ENCODE peak calls at places on chromosomes 16 and 17, in seven cellular contexts. Z is activated CD4-positive, alpha-beta T cell treated with anti-CD3 and anti-CD28 coated beads for 4 hours; A is kidney tubule cell; V is GM12865; H is hypothalamus; I is COLO829; X is GM04503. G is an unnamed sample.

GRCh38 chr16:73735018-73735417 is 561.6 kb upstream of the PSMD7 start:
- DNase-seq in I (no peak), X (peak; percentile 2), A (peak; percentile 88), V (peak; percentile 48), H (no peak), Z (no peak), G (no peak)

GRCh38 chr17:74213897-74214386 is 571 bp downstream of the TTYH2 start:
- DNase-seq in H (peak; percentile 38), A (no peak), X (no peak), Z (no peak), I (no peak), V (no peak), G (no peak)

GRCh38 chr17:16304832-16305231 is 48.4 kb downstream of the CENPV start:
- DNase-seq in H (no peak), V (peak; percentile 40), Z (peak; percentile 12), A (peak; percentile 17), X (no peak), I (no peak), G (no peak)

GRCh38 chr17:36611345-36612072 is 10.1 kb downstream of the MRM1 start:
- DNase-seq in H (no peak), V (no peak), I (no peak), A (peak; percentile 35), Z (no peak), X (no peak), G (no peak)

GRCh38 chr17:28471531-28472342 is 1.7 kb upstream of the SLC13A2 start:
- DNase-seq in H (no peak), I (no peak), Z (no peak), X (no peak), V (no peak), A (peak; percentile 41), G (no peak)

GRCh38 chr17:29740017-29740416 is 117.3 kb upstream of the CORO6 start:
- DNase-seq in V (no peak), H (no peak), X (no peak), Z (no peak), A (no peak), I (no peak), G (no peak)

GRCh38 chr16:30139895-30140481 is 17.0 kb upstream of the MAPK3 start:
- DNase-seq in H (no peak), A (no peak), Z (no peak), I (no peak), V (no peak), X (no peak), G (no peak)

GRCh38 chr17:72580321-72581127 is 459.7 kb downstream of the SOX9 start:
- DNase-seq in I (no peak), Z (no peak), V (no peak), A (peak; percentile 79), H (peak; percentile 17), X (no peak), G (no peak)

GRCh38 chr17:81112461-81112860 is 52.8 kb upstream of the PVALEF start:
- DNase-seq in A (no peak), X (no peak), I (no peak), H (no peak), Z (no peak), V (no peak), G (no peak)

GRCh38 chr16:983044-984030 is 1.8 kb downstream of the SOX8 start:
- DNase-seq in V (no peak), H (peak; percentile 47), A (no peak), Z (no peak), I (no peak), X (no peak), G (no peak)

GRCh38 chr16:29877266-29877961 is 14.4 kb upstream of the CDIPT start:
- DNase-seq in X (no peak), Z (peak; percentile 34), H (no peak), I (peak; percentile 35), A (peak; percentile 60), V (peak; percentile 76), G (no peak)

GRCh38 chr16:6672507-6672906 is 660.1 kb upstream of the RBFOX1 start:
- DNase-seq in X (no peak), A (no peak), I (no peak), Z (no peak), V (no peak), H (no peak), G (no peak)

GRCh38 chr17:40122466-40122943 is 734 bp downstream of the MSL1 start:
- DNase-seq in V (peak; percentile 74), I (no peak), X (no peak), Z (no peak), A (peak; percentile 54), H (peak; percentile 37), G (no peak)

GRCh38 chr16:85195884-85196816 is 83.9 kb upstream of the CIBAR2 start:
- DNase-seq in V (no peak), I (no peak), A (no peak), X (no peak), Z (no peak), H (no peak), G (no peak)

GRCh38 chr16:30473231-30474061 is 904 bp downstream of the ITGAL start:
- DNase-seq in I (no peak), V (peak; percentile 64), X (no peak), Z (peak; percentile 48), H (no peak), A (no peak), G (peak; percentile 63)

GRCh38 chr17:40329981-40330794 is 21.2 kb downstream of the RARA start:
- DNase-seq in A (no peak), V (no peak), H (no peak), I (no peak), X (no peak), Z (no peak), G (peak; percentile 21)

GRCh38 chr16:89736554-89736953 is 15.2 kb downstream of the ZNF276 start:
- DNase-seq in Z (no peak), X (no peak), I (no peak), H (no peak), V (no peak), A (no peak), G (no peak)

GRCh38 chr16:17205279-17206139 is 265.3 kb downstream of the XYLT1 start:
- DNase-seq in Z (no peak), V (no peak), X (peak; percentile 47), H (no peak), I (no peak), A (no peak), G (no peak)

GRCh38 chr16:10750793-10751192 is 7.2 kb downstream of the NUBP1 start:
- DNase-seq in X (no peak), H (no peak), I (no peak), V (no peak), A (no peak), Z (no peak), G (no peak)

GRCh38 chr16:89315791-89316581 is 98.5 kb downstream of the ZNF778 start:
- DNase-seq in Z (peak; percentile 71), H (no peak), I (peak; percentile 52), V (peak; percentile 79), A (peak; percentile 91), X (peak; percentile 42), G (peak; percentile 68)

GRCh38 chr17:58250344-58251011 is 12.1 kb downstream of the LPO start:
- DNase-seq in A (no peak), Z (no peak), V (no peak), I (peak; percentile 22), X (no peak), H (no peak), G (no peak)

GRCh38 chr16:67926181-67926742 is 5.4 kb downstream of the CTRL start:
- DNase-seq in A (no peak), H (no peak), Z (no peak), I (no peak), V (no peak), X (no peak), G (no peak)

GRCh38 chr17:21397341-21398050 is 21.3 kb downstream of the KCNJ12 start:
- DNase-seq in V (no peak), Z (no peak), A (no peak), I (no peak), H (no peak), X (peak; percentile 53), G (no peak)

GRCh38 chr16:77739493-77739892 is 17.2 kb downstream of the NUDT7 start:
- DNase-seq in I (no peak), X (no peak), V (no peak), H (no peak), Z (no peak), A (peak; percentile 3), G (no peak)

GRCh38 chr17:80940171-80941123 is 51.2 kb upstream of the CHMP6 start:
- DNase-seq in A (no peak), I (no peak), Z (no peak), H (no peak), X (no peak), V (no peak), G (no peak)

GRCh38 chr17:1920948-1921351 is 91.1 kb downstream of the RPA1 start:
- DNase-seq in A (no peak), V (no peak), X (no peak), Z (no peak), I (no peak), H (peak; percentile 46), G (no peak)

GRCh38 chr17:418421-418751 is 65.8 kb upstream of the RPH3AL start:
- DNase-seq in Z (no peak), H (no peak), A (no peak), V (no peak), I (no peak), X (no peak), G (peak; percentile 45)

GRCh38 chr17:58686980-58687379 is 4.9 kb downstream of the TEX14 start:
- DNase-seq in V (no peak), H (no peak), A (peak; percentile 33), I (no peak), X (no peak), Z (no peak), G (no peak)

GRCh38 chr16:7086842-7087616 is 245.6 kb upstream of the RBFOX1 start:
- DNase-seq in A (peak; percentile 27), I (no peak), Z (no peak), H (peak; percentile 5), V (no peak), X (no peak), G (no peak)

GRCh38 chr16:2973605-2974318 is 4.6 kb downstream of the PAQR4 start:
- DNase-seq in H (peak; percentile 16), I (no peak), Z (no peak), X (no peak), V (no peak), A (no peak), G (no peak)

G was measured in activated CD8-positive, alpha-beta memory T cell treated with anti-CD3 and anti-CD28 coated beads, Interleukin-2, amount 50 U/mL, for 4 hours.